ENCODE peak calls at places on chromosomes 16 and 17, in seven cellular contexts. J is IMR-90, C is A549, R is prostate gland, Q is right lobe of liver, K is neural progenitor cell, X is MM.1S. E is an unnamed sample.

GRCh38 chr17:29376667-29377268 is 13.4 kb upstream of the TAOK1 start:
- DNase-seq in X (no peak), C (peak; percentile 76), K (peak; percentile 81), J (peak; percentile 92), Q (no peak), R (no peak), E (peak; percentile 77)

GRCh38 chr16:31262084-31262483 is 2.3 kb downstream of the ITGAM start:
- DNase-seq in R (no peak), X (no peak), J (no peak), Q (no peak), K (no peak), C (no peak), E (no peak)

GRCh38 chr17:55089955-55090573 is 121.5 kb downstream of the STXBP4 start:
- DNase-seq in Q (no peak), K (peak; percentile 3), C (peak; percentile 8), J (peak; percentile 18), R (no peak), X (no peak), E (no peak)

GRCh38 chr16:89613101-89613953 is at the start of gene DPEP1:
- DNase-seq in X (peak; percentile 13), Q (no peak), R (no peak), C (no peak), K (no peak), J (no peak), E (no peak)

GRCh38 chr16:14669776-14670175 is 24.3 kb downstream of the PLA2G10 start:
- DNase-seq in X (no peak), K (no peak), Q (peak; percentile 60), C (no peak), R (no peak), J (no peak), E (no peak)

GRCh38 chr16:11534262-11534661 is 52.5 kb downstream of the LITAF start:
- DNase-seq in C (no peak), J (no peak), K (no peak), R (no peak), X (no peak), Q (peak; percentile 74), E (no peak)

GRCh38 chr17:75844530-75845057 is 390 bp upstream of the UNC13D start:
- DNase-seq in R (peak; percentile 81), X (no peak), K (no peak), Q (no peak), C (peak; percentile 75), J (no peak), E (no peak)

GRCh38 chr17:63113167-63113566 is 147.1 kb downstream of the TANC2 start:
- DNase-seq in X (no peak), R (no peak), C (no peak), J (no peak), K (peak; percentile 31), Q (no peak), E (no peak)

GRCh38 chr17:50298018-50298417 is 23.8 kb downstream of the TMEM92 start:
- DNase-seq in X (no peak), R (no peak), K (no peak), C (no peak), Q (no peak), J (no peak), E (no peak)

GRCh38 chr16:83809092-83809491 is 1.3 kb downstream of the HSBP1 start:
- DNase-seq in R (no peak), J (no peak), X (no peak), C (no peak), K (no peak), Q (no peak), E (no peak)
- H3K27ac ChIP-seq in R (no peak overlapping the region), J (no peak overlapping the region), X (no peak overlapping the region), C (no peak overlapping the region), K (no peak overlapping the region), Q (no peak overlapping the region), E (no peak overlapping the region)

GRCh38 chr17:57004944-57005579 is 27.1 kb downstream of the SCPEP1 start:
- DNase-seq in R (no peak), K (peak; percentile 49), C (peak; percentile 31), Q (no peak), X (peak; percentile 70), J (no peak), E (peak; percentile 38)
- H3K4me3 ChIP-seq in R (no peak overlapping the region), K (no peak overlapping the region), C (no peak overlapping the region), Q (no peak overlapping the region), X (peak overlapping the region; percentile 6), J (no peak overlapping the region), E (no peak overlapping the region)

DNA sequence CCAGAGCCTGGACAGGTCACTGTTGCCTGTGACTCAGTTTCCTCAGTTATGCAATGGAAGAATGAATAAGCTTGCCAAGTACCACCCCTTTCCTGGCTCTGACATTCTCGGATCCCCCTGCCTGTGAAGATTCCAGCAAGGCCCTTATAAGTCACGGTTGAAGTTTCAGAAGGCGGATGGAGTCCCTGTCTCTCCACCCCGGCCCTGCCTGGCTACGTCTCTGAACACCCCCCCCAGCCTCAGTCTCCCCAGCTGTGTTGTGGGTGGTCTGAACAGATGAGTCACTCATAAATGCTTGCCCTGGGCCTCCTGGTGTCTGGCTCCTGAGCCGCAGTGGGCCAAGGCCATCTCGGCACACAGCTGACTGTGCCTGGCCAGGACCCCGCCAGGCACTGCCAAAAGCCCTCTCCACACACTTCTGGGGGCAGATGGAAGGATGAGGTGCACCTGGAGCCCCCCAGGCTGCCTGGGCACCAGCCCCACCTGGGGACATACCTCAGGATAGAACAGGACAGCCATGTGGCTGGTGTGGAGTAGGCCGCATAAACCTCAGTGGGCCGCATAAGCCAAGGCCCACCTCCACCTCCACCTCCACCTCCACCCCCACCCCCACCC is 15.4 kb downstream of the VASN start:
- DNase-seq in Q (peak; percentile 14), C (no peak), K (no peak), X (no peak), R (no peak), J (no peak), E (no peak)
- H3K27ac ChIP-seq in Q (no peak overlapping the region), C (no peak overlapping the region), K (no peak overlapping the region), X (no peak overlapping the region), R (no peak overlapping the region), J (peak overlapping the region; percentile 34), E (no peak overlapping the region)

GRCh38 chr16:30139895-30140481 is 17.0 kb upstream of the MAPK3 start:
- DNase-seq in C (no peak), Q (no peak), K (no peak), J (no peak), X (no peak), R (no peak), E (no peak)
- H3K4me3 ChIP-seq in C (no peak overlapping the region), Q (no peak overlapping the region), K (no peak overlapping the region), J (no peak overlapping the region), X (no peak overlapping the region), R (no peak overlapping the region), E (no peak overlapping the region)

DNA sequence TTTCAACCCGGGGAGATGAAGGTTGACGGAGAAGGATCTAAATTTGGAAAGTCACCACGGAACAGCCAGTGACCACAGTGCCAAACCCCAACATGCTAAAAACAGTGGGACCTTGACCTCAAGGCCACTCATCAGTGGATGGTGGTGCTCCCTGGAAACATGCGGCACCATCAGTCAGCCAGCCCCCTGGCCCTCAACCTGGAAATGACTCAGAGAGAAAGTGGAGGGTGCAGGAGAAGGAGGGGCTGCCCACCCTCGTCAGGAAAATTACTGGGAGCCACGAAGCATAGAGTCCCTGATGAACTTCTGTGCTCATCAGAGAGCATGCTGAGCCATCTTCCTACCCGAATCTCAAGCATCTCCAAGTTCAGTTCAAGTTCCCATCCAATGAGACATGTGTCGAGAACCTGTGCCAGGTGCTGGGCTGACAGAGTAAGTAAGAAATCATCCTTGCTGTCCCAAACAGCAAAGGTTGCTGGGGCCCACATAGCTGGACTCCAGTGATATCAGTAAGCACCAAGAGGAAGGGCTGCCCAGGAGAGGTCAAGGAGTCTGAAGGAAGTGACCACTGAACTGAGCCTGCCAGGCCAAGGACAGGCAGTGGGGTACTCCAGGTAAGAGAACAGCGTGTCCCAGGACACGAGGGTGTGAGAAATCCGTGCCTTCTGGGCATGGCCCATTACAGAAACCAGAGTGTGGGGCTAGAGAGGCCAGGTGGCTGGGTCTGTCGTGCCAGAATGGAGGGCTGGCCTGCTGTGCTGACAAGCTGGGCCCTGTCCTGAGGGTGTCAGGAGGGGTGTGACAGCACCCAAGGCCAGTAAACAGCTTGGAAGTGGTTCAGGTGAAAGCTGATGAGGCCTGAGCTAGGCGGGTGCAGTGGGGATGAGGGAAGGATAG is 5.2 kb downstream of the PECAM1 start:
- DNase-seq in R (no peak), X (no peak), J (peak; percentile 88), K (no peak), Q (peak; percentile 51), C (peak; percentile 53), E (no peak)
- H3K27ac ChIP-seq in R (peak overlapping the region; percentile 54), X (no peak overlapping the region), J (no peak overlapping the region), K (no peak overlapping the region), Q (no peak overlapping the region), C (peak overlapping the region; percentile 64), E (no peak overlapping the region)

GRCh38 chr16:84753412-84754325 is 53.9 kb downstream of the USP10 start:
- DNase-seq in C (no peak), X (no peak), Q (no peak), R (no peak), J (no peak), K (no peak), E (peak; percentile 10)
- H3K4me3 ChIP-seq in C (no peak overlapping the region), X (no peak overlapping the region), Q (no peak overlapping the region), R (no peak overlapping the region), J (no peak overlapping the region), K (no peak overlapping the region), E (no peak overlapping the region)

GRCh38 chr17:80187090-80187489 is 17.3 kb downstream of the CARD14 start:
- DNase-seq in X (no peak), J (peak; percentile 39), K (no peak), R (peak; percentile 28), C (peak; percentile 58), Q (no peak), E (no peak)
- H3K27ac ChIP-seq in X (no peak overlapping the region), J (no peak overlapping the region), K (no peak overlapping the region), R (peak overlapping the region; percentile 1), C (peak overlapping the region; percentile 70), Q (no peak overlapping the region), E (no peak overlapping the region)

GRCh38 chr16:29804020-29804419 is 2.3 kb upstream of the MAZ start:
- DNase-seq in C (no peak), J (no peak), K (peak; percentile 8), R (no peak), Q (no peak), X (no peak), E (no peak)
- H3K4me3 ChIP-seq in C (no peak overlapping the region), J (no peak overlapping the region), K (no peak overlapping the region), R (no peak overlapping the region), Q (no peak overlapping the region), X (no peak overlapping the region), E (no peak overlapping the region)

E was measured in WERI-Rb-1.